ENCODE peak calls at places on chromosome 19, in six cellular contexts. N, V, I, Y, U and D are unnamed samples.

GRCh38 chr19:3543150-3544053 is 4.4 kb downstream of the TEKTIP1 start:
- DNase-seq in Y (peak; percentile 35), N (peak; percentile 73), V (peak; percentile 21), I (no peak), U (no peak), D (no peak)

GRCh38 chr19:48175578-48175977 is 5.1 kb downstream of the ZSWIM9 start:
- DNase-seq in I (no peak), U (no peak), V (no peak), N (no peak), Y (no peak), D (no peak)

GRCh38 chr19:38028913-38029565 is 122.0 kb downstream of the SIPA1L3 start:
- DNase-seq in I (no peak), N (no peak), V (no peak), Y (no peak), U (no peak), D (no peak)

GRCh38 chr19:36837525-36837901 is 674 bp downstream of the ZNF790 start:
- DNase-seq in N (no peak), V (peak; percentile 19), I (no peak), Y (no peak), U (no peak), D (no peak)

GRCh38 chr19:33129901-33130300 is 2.0 kb upstream of the WDR88 start:
- DNase-seq in Y (no peak), N (no peak), U (no peak), I (no peak), V (no peak), D (no peak)

GRCh38 chr19:10510301-10510802 is 6.9 kb downstream of the S1PR5 start:
- DNase-seq in N (no peak), I (peak; percentile 29), Y (no peak), V (no peak), U (no peak), D (peak; percentile 92)

GRCh38 chr19:46753420-46754155 is 7.3 kb upstream of the STRN4 start:
- DNase-seq in I (peak; percentile 48), U (no peak), V (peak; percentile 54), Y (no peak), N (peak; percentile 69), D (peak; percentile 90)

GRCh38 chr19:30881281-30881680 is 468.0 kb downstream of the TSHZ3 start:
- DNase-seq in N (no peak), I (no peak), U (no peak), Y (no peak), V (no peak), D (no peak)

GRCh38 chr19:7450243-7451223 is 38.3 kb downstream of the PEX11G start:
- DNase-seq in U (no peak), Y (no peak), I (no peak), V (no peak), N (no peak), D (no peak)

GRCh38 chr19:22628401-22628800 is 5.7 kb upstream of the ZNF492 start:
- DNase-seq in V (no peak), U (no peak), Y (no peak), N (no peak), I (no peak), D (no peak)

GRCh38 chr19:6086081-6086858 is 24.0 kb downstream of the RFX2 start:
- DNase-seq in U (no peak), Y (no peak), V (no peak), N (no peak), I (no peak), D (no peak)

GRCh38 chr19:39752390-39752789 is 14.6 kb upstream of the CLC start:
- DNase-seq in I (no peak), V (no peak), Y (no peak), U (no peak), N (no peak), D (no peak)

GRCh38 chr19:14434157-14434501 is 1.0 kb downstream of the PKN1 start:
- DNase-seq in V (peak; percentile 43), Y (no peak), I (peak; percentile 51), U (no peak), N (no peak), D (no peak)

GRCh38 chr19:46840157-46840942 is 10.3 kb downstream of the AP2S1 start:
- DNase-seq in U (no peak), I (peak; percentile 48), Y (peak; percentile 67), V (no peak), N (no peak), D (peak; percentile 89)

GRCh38 chr19:7970716-7971448 is 27.4 kb upstream of the TIMM44 start:
- DNase-seq in U (no peak), Y (no peak), N (no peak), I (peak; percentile 46), V (no peak), D (peak; percentile 91)

GRCh38 chr19:8329993-8330392 is 8.7 kb downstream of the RPS28 start:
- DNase-seq in Y (no peak), U (no peak), N (no peak), V (no peak), I (no peak), D (no peak)

GRCh38 chr19:46288896-46289588 is 7.8 kb upstream of the HIF3A start:
- DNase-seq in U (no peak), V (peak; percentile 94), N (no peak), Y (no peak), I (no peak), D (no peak)

DNA sequence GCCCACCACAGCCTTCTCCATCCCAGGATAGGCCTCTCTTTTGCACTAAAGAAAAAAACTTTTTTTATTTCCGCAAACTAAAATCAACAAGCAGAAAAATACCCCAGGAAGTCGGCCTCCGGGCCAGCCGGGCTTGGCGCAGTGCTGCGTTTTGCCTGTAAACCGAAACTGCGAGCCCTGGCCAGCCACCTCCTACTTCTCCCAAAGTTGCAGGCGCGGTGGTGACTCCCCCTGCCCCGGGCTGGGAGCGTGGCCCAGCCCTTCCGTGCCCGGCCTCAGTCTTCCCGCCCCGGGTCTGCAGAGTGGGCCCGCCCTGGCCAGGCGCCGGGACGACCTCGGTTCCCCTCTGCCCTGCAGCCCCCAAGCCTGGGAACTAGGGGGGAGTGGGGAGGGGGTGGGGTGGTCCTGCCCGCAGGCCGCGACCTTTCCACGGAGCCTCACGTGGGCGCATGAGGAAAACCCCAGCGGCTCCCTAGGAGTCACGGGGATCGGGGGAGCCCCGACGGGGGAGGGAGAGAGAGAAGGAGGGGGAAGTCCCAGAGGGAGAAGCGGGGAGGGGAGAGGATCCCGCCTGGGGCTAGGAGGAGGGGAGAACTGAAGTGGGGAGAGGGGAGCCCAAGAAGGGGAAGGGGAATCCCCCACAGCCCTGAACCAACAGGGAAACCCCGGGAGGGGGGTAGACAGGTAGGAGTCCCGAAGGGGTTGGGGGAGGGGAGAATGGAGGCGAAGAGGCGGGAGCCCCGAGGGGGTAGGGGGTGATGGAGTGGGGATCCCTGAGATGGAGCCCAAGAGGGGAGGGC is 3.0 kb downstream of the GADD45B start:
- DNase-seq in U (peak; percentile 90), Y (peak; percentile 82), V (peak; percentile 69), N (peak; percentile 93), I (peak; percentile 53), D (peak; percentile 90)
- H3K4me3 ChIP-seq in U (peak overlapping the region; percentile 89), Y (peak overlapping the region; percentile 86), V (peak overlapping the region; percentile 12), N (peak overlapping the region; percentile 87), I (peak overlapping the region; percentile 77), D (peak overlapping the region; percentile 95)

DNA sequence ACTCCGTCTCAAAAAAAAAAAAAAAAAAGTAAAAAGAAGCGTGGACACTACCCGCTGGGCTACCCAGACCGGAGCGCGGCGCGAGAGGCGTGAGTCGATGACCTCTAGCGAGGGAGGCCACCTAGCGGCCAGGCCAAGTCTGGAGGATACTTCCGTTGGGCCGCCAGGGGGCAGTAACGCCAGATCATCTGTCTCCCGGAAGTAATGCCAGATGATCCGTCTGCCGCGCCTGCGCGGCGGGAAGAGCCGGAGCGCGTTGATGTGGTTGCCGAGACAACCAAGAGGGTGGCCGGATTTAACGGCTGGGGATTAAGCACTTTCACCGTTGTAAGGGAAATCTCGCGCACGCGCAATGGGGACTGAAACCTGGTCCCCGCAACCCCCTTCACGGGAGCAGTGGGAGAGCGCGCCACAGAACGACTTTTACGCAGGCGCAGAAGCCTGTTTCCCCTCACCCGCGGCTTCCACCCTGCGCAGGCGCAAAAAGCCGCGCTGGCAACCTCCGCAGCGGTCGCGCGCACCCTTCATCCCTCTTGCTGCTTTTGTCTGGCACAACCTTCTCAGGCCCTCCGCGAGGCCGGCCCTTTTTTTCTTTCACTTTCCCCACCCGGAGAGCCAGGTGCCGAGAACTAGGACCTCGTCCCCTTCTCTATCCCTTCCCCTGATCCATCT is 1.0 kb upstream of the U2AF2 start:
- DNase-seq in U (peak; percentile 99), Y (peak; percentile 99), V (peak; percentile 98), N (peak; percentile 99), I (peak; percentile 99), D (peak; percentile 97)
- H3K27me3 ChIP-seq in U (no peaks in the 10 kb centered on the region), Y (no peaks in the 10 kb centered on the region), V (no peaks in the 10 kb centered on the region), N (no peaks in the 10 kb centered on the region), I (no peaks in the 10 kb centered on the region), D (no peaks in the 10 kb centered on the region)

GRCh38 chr19:17843428-17843827 is 4.4 kb downstream of the JAK3 start:
- DNase-seq in I (no peak), V (no peak), U (no peak), Y (no peak), N (no peak), D (no peak)
- H3K36me3 ChIP-seq in I (no peaks in the 10 kb centered on the region), V (no peaks in the 10 kb centered on the region), U (peaks cover 4% of the 10 kb centered on the region), Y (no peaks in the 10 kb centered on the region), N (no peaks in the 10 kb centered on the region), D (no peaks in the 10 kb centered on the region)

DNA sequence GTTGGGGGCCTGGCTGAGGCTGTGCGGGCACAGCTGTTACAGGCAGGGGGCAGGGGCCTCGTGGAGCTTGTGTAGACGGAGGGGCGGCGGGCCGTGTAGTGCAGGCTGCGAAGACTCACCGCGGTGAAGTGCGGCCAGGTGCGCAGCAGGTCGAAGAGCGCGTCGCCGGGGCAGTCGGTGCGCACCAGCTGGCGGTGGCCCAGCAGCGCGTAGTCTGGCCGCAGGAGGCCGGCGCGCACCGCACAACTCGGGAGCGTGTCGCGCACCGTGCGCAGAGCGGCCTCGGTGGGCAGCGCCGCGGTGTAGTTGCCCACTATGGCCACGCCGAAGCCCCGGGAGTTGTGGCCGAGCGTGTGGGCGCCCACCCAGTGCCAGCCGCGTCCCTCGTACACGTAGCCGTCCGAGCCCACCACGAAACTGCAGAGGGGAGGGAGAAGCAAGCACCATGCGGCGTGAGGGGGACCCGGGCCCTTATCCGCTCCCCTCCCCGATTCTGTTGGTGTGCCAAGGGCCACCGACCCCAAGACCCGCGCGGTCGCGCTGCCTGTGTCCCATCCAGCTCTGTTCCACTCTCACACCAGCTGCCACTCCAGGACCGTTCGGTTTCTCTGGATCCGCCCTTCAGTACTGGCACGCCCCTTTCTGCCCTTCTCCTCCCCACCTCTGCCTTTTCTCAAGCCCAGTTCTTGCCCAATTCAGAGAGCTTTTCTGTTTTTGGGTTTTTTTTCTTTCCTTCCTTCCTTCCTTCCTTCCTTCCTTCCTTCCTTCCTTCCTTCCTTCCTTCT is 5.4 kb upstream of the RASAL3 start:
- DNase-seq in U (no peak), Y (no peak), N (peak; percentile 56), I (no peak), V (no peak), D (peak; percentile 83)
- H3K4me3 ChIP-seq in U (peak overlapping the region; percentile 34), Y (no peak overlapping the region), N (no peak overlapping the region), I (no peak overlapping the region), V (no peak overlapping the region), D (peak overlapping the region; percentile 32)

GRCh38 chr19:1690570-1691307 is 38.3 kb upstream of the TCF3 start:
- DNase-seq in V (peak; percentile 29), Y (no peak), I (peak; percentile 7), U (no peak), N (no peak), D (peak; percentile 96)

GRCh38 chr19:1691589-1692290 is 39.3 kb upstream of the TCF3 start:
- DNase-seq in N (no peak), Y (no peak), U (no peak), I (no peak), V (no peak), D (peak; percentile 62)
- H3K27me3 ChIP-seq in N (no peaks in the 10 kb centered on the region), Y (no peaks in the 10 kb centered on the region), U (peaks cover 70% of the 10 kb centered on the region), I (peaks cover 42% of the 10 kb centered on the region), V (peaks cover 28% of the 10 kb centered on the region), D (peaks cover 39% of the 10 kb centered on the region)